ENCODE peak calls at places on chromosomes 2 and 18, in six cellular contexts. One of them, this sample, is unnamed.

GRCh38 chr2:166343467-166343866 is 32.3 kb downstream of the SCN9A start:
- DNase-seq in effector memory CD4-positive, alpha-beta T cell: no peak
- DNase-seq in skeletal muscle cell: no peak
- DNase-seq in ovary: no peak
- DNase-seq in fibroblast of the aortic adventitia: no peak
- DNase-seq in tibial nerve: no peak
- DNase-seq in this sample: peak

GRCh38 chr2:27264253-27264752 is 1.5 kb upstream of the SLC30A3 start:
- DNase-seq in effector memory CD4-positive, alpha-beta T cell: no peak
- DNase-seq in skeletal muscle cell: no peak
- DNase-seq in ovary: no peak
- DNase-seq in fibroblast of the aortic adventitia: no peak
- DNase-seq in tibial nerve: no peak
- DNase-seq in this sample: peak

GRCh38 chr2:216553093-216553478 is 54.4 kb downstream of the RPL37A start:
- DNase-seq in effector memory CD4-positive, alpha-beta T cell: no peak
- DNase-seq in skeletal muscle cell: no peak
- DNase-seq in ovary: no peak
- DNase-seq in fibroblast of the aortic adventitia: no peak
- DNase-seq in tibial nerve: no peak
- DNase-seq in this sample: peak

GRCh38 chr2:239326831-239327535 is 73.8 kb downstream of the HDAC4 start:
- DNase-seq in effector memory CD4-positive, alpha-beta T cell: peak
- DNase-seq in skeletal muscle cell: no peak
- DNase-seq in ovary: peak
- DNase-seq in fibroblast of the aortic adventitia: no peak
- DNase-seq in tibial nerve: no peak
- DNase-seq in this sample: no peak

GRCh38 chr2:225998653-225999052 is 599.1 kb downstream of the NYAP2 start:
- DNase-seq in effector memory CD4-positive, alpha-beta T cell: no peak
- DNase-seq in skeletal muscle cell: no peak
- DNase-seq in ovary: no peak
- DNase-seq in fibroblast of the aortic adventitia: peak
- DNase-seq in tibial nerve: no peak
- DNase-seq in this sample: no peak

GRCh38 chr2:137964066-137964858 is at the start of gene HNMT:
- DNase-seq in effector memory CD4-positive, alpha-beta T cell: no peak
- DNase-seq in skeletal muscle cell: peak
- DNase-seq in ovary: peak
- DNase-seq in fibroblast of the aortic adventitia: peak
- DNase-seq in tibial nerve: peak
- DNase-seq in this sample: peak

GRCh38 chr2:169839954-169840746 is 12.9 kb downstream of the UBR3 start:
- DNase-seq in effector memory CD4-positive, alpha-beta T cell: no peak
- DNase-seq in skeletal muscle cell: no peak
- DNase-seq in ovary: no peak
- DNase-seq in fibroblast of the aortic adventitia: peak
- DNase-seq in tibial nerve: no peak
- DNase-seq in this sample: no peak

GRCh38 chr2:148218326-148219075 is 197.6 kb downstream of the MBD5 start:
- DNase-seq in effector memory CD4-positive, alpha-beta T cell: no peak
- DNase-seq in skeletal muscle cell: peak
- DNase-seq in ovary: no peak
- DNase-seq in fibroblast of the aortic adventitia: no peak
- DNase-seq in tibial nerve: no peak
- DNase-seq in this sample: no peak

GRCh38 chr2:206125914-206126313 is 33.3 kb downstream of the NDUFS1 start:
- DNase-seq in effector memory CD4-positive, alpha-beta T cell: no peak
- DNase-seq in skeletal muscle cell: no peak
- DNase-seq in ovary: no peak
- DNase-seq in fibroblast of the aortic adventitia: no peak
- DNase-seq in tibial nerve: no peak
- DNase-seq in this sample: peak

GRCh38 chr2:48365476-48365875 is 164.5 kb upstream of the STON1 start:
- DNase-seq in effector memory CD4-positive, alpha-beta T cell: no peak
- DNase-seq in skeletal muscle cell: no peak
- DNase-seq in ovary: no peak
- DNase-seq in fibroblast of the aortic adventitia: no peak
- DNase-seq in tibial nerve: no peak
- DNase-seq in this sample: no peak

GRCh38 chr18:7898181-7898580 is 331.1 kb downstream of the PTPRM start:
- DNase-seq in effector memory CD4-positive, alpha-beta T cell: no peak
- DNase-seq in skeletal muscle cell: no peak
- DNase-seq in ovary: no peak
- DNase-seq in fibroblast of the aortic adventitia: no peak
- DNase-seq in tibial nerve: no peak
- DNase-seq in this sample: no peak

GRCh38 chr18:22694954-22695353 is 238.2 kb upstream of the RBBP8 start:
- DNase-seq in effector memory CD4-positive, alpha-beta T cell: no peak
- DNase-seq in skeletal muscle cell: peak
- DNase-seq in ovary: peak
- DNase-seq in fibroblast of the aortic adventitia: peak
- DNase-seq in tibial nerve: peak
- DNase-seq in this sample: peak

GRCh38 chr2:144183744-144184143 is 336.2 kb downstream of the ZEB2 start:
- DNase-seq in effector memory CD4-positive, alpha-beta T cell: peak
- DNase-seq in skeletal muscle cell: peak
- DNase-seq in ovary: no peak
- DNase-seq in fibroblast of the aortic adventitia: no peak
- DNase-seq in tibial nerve: no peak
- DNase-seq in this sample: peak

GRCh38 chr18:32911660-32912284 is 138.9 kb upstream of the KLHL14 start:
- DNase-seq in effector memory CD4-positive, alpha-beta T cell: no peak
- DNase-seq in skeletal muscle cell: peak
- DNase-seq in ovary: no peak
- DNase-seq in fibroblast of the aortic adventitia: peak
- DNase-seq in tibial nerve: no peak
- DNase-seq in this sample: peak

GRCh38 chr2:207166349-207167128 is 791 bp upstream of the KLF7 start:
- DNase-seq in effector memory CD4-positive, alpha-beta T cell: peak
- DNase-seq in skeletal muscle cell: no peak
- DNase-seq in ovary: peak
- DNase-seq in fibroblast of the aortic adventitia: peak
- DNase-seq in tibial nerve: peak
- DNase-seq in this sample: peak

GRCh38 chr2:8558956-8559355 is 122.9 kb upstream of the ID2 start:
- DNase-seq in effector memory CD4-positive, alpha-beta T cell: no peak
- DNase-seq in skeletal muscle cell: no peak
- DNase-seq in ovary: no peak
- DNase-seq in fibroblast of the aortic adventitia: no peak
- DNase-seq in tibial nerve: no peak
- DNase-seq in this sample: no peak

GRCh38 chr2:128437181-128437520 is 118.5 kb upstream of the HS6ST1 start:
- DNase-seq in effector memory CD4-positive, alpha-beta T cell: no peak
- DNase-seq in skeletal muscle cell: no peak
- DNase-seq in ovary: no peak
- DNase-seq in fibroblast of the aortic adventitia: no peak
- DNase-seq in tibial nerve: no peak
- DNase-seq in this sample: no peak

GRCh38 chr2:170202437-170202836 is 24.5 kb downstream of the MYO3B start:
- DNase-seq in effector memory CD4-positive, alpha-beta T cell: no peak
- DNase-seq in skeletal muscle cell: no peak
- DNase-seq in ovary: no peak
- DNase-seq in fibroblast of the aortic adventitia: no peak
- DNase-seq in tibial nerve: no peak
- DNase-seq in this sample: no peak

GRCh38 chr18:10474309-10474708 is 19.9 kb downstream of the APCDD1 start:
- DNase-seq in effector memory CD4-positive, alpha-beta T cell: no peak
- DNase-seq in skeletal muscle cell: no peak
- DNase-seq in ovary: no peak
- DNase-seq in fibroblast of the aortic adventitia: no peak
- DNase-seq in tibial nerve: no peak
- DNase-seq in this sample: no peak

GRCh38 chr2:27076323-27076722 is 2.1 kb upstream of the EMILIN1 start:
- DNase-seq in effector memory CD4-positive, alpha-beta T cell: no peak
- DNase-seq in skeletal muscle cell: no peak
- DNase-seq in ovary: no peak
- DNase-seq in fibroblast of the aortic adventitia: no peak
- DNase-seq in tibial nerve: no peak
- DNase-seq in this sample: no peak

DNA sequence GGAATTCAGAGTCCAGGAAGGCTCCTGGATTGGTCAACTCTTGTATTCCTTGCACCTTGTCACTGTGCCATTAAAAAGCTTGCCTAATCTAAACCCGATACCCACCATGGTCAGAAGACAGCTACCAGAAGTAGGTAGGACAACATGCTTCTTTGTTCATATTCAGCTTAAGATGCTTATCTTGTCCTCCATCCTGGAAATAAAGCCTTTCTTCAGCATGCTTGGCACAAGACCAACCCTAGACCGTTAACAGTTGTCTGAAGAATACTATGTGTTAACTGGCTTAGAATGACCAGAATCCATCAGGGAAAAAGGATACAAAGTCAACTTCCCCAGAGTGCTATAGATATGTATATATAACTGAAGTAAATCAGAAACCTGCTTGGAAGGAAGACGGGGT is 194.0 kb downstream of the ZRANB3 start:
- DNase-seq in effector memory CD4-positive, alpha-beta T cell: no peak
- DNase-seq in skeletal muscle cell: no peak
- DNase-seq in ovary: no peak
- DNase-seq in fibroblast of the aortic adventitia: no peak
- DNase-seq in tibial nerve: no peak
- DNase-seq in this sample: no peak
- H3K4me3 ChIP-seq in effector memory CD4-positive, alpha-beta T cell: no peak
- H3K4me3 ChIP-seq in skeletal muscle cell: no peak
- H3K4me3 ChIP-seq in ovary: no peak
- H3K4me3 ChIP-seq in fibroblast of the aortic adventitia: no peak
- H3K4me3 ChIP-seq in tibial nerve: no peak
- H3K4me3 ChIP-seq in this sample: no peak

GRCh38 chr2:601387-601698 is 75.9 kb downstream of the TMEM18 start:
- DNase-seq in effector memory CD4-positive, alpha-beta T cell: no peak
- DNase-seq in skeletal muscle cell: no peak
- DNase-seq in ovary: no peak
- DNase-seq in fibroblast of the aortic adventitia: no peak
- DNase-seq in tibial nerve: no peak
- DNase-seq in this sample: no peak
- H3K4me3 ChIP-seq in effector memory CD4-positive, alpha-beta T cell: no peak
- H3K4me3 ChIP-seq in skeletal muscle cell: no peak
- H3K4me3 ChIP-seq in ovary: no peak
- H3K4me3 ChIP-seq in fibroblast of the aortic adventitia: no peak
- H3K4me3 ChIP-seq in tibial nerve: no peak
- H3K4me3 ChIP-seq in this sample: no peak

GRCh38 chr2:159617651-159618050 is 1.3 kb upstream of the BAZ2B start:
- DNase-seq in effector memory CD4-positive, alpha-beta T cell: no peak
- DNase-seq in skeletal muscle cell: no peak
- DNase-seq in ovary: no peak
- DNase-seq in fibroblast of the aortic adventitia: peak
- DNase-seq in tibial nerve: peak
- DNase-seq in this sample: peak
- H3K4me3 ChIP-seq in effector memory CD4-positive, alpha-beta T cell: no peak
- H3K4me3 ChIP-seq in skeletal muscle cell: no peak
- H3K4me3 ChIP-seq in ovary: peak
- H3K4me3 ChIP-seq in fibroblast of the aortic adventitia: peak
- H3K4me3 ChIP-seq in tibial nerve: no peak
- H3K4me3 ChIP-seq in this sample: peak

GRCh38 chr18:57286949-57287348 is 65.4 kb upstream of the ST8SIA3 start:
- DNase-seq in effector memory CD4-positive, alpha-beta T cell: no peak
- DNase-seq in skeletal muscle cell: no peak
- DNase-seq in ovary: no peak
- DNase-seq in fibroblast of the aortic adventitia: no peak
- DNase-seq in tibial nerve: no peak
- DNase-seq in this sample: no peak
- H3K4me3 ChIP-seq in effector memory CD4-positive, alpha-beta T cell: no peak
- H3K4me3 ChIP-seq in skeletal muscle cell: no peak
- H3K4me3 ChIP-seq in ovary: no peak
- H3K4me3 ChIP-seq in fibroblast of the aortic adventitia: no peak
- H3K4me3 ChIP-seq in tibial nerve: no peak
- H3K4me3 ChIP-seq in this sample: no peak

GRCh38 chr2:19898592-19899329 is 3.0 kb downstream of the TTC32 start:
- DNase-seq in effector memory CD4-positive, alpha-beta T cell: no peak
- DNase-seq in skeletal muscle cell: no peak
- DNase-seq in ovary: no peak
- DNase-seq in fibroblast of the aortic adventitia: no peak
- DNase-seq in tibial nerve: no peak
- DNase-seq in this sample: no peak
- H3K4me3 ChIP-seq in effector memory CD4-positive, alpha-beta T cell: no peak
- H3K4me3 ChIP-seq in skeletal muscle cell: no peak
- H3K4me3 ChIP-seq in ovary: no peak
- H3K4me3 ChIP-seq in fibroblast of the aortic adventitia: peak
- H3K4me3 ChIP-seq in tibial nerve: no peak
- H3K4me3 ChIP-seq in this sample: peak

GRCh38 chr18:61894751-61895524 is 2.1 kb upstream of the RNF152 start:
- DNase-seq in effector memory CD4-positive, alpha-beta T cell: no peak
- DNase-seq in skeletal muscle cell: no peak
- DNase-seq in ovary: no peak
- DNase-seq in fibroblast of the aortic adventitia: no peak
- DNase-seq in tibial nerve: no peak
- DNase-seq in this sample: no peak
- H3K4me3 ChIP-seq in effector memory CD4-positive, alpha-beta T cell: peak
- H3K4me3 ChIP-seq in skeletal muscle cell: peak
- H3K4me3 ChIP-seq in ovary: peak
- H3K4me3 ChIP-seq in fibroblast of the aortic adventitia: peak
- H3K4me3 ChIP-seq in tibial nerve: peak
- H3K4me3 ChIP-seq in this sample: peak

This sample was measured in adipocyte.